ENCODE peak calls at places on chromosomes 1 and 21, in nine cellular contexts. L is adrenal gland; J is CD4-positive, alpha-beta T cell; E is neural crest cell; Z is CD8-positive, alpha-beta T cell; W is heart left ventricle; P is activated gamma-delta T cell; M is fibroblast of mammary gland; O is C1 segment of cervical spinal cord. B is an unnamed sample.

GRCh38 chr21:33135925-33136324 is 66.0 kb downstream of the OLIG1 start:
- DNase-seq in M (no peak), J (no peak), O (peak), L (no peak), P (no peak), W (no peak), E (no peak), Z (no peak), B (no peak)

GRCh38 chr21:45050361-45050785 is 24.0 kb upstream of the ADARB1 start:
- DNase-seq in M (no peak), E (no peak), L (no peak), O (no peak), Z (no peak), J (no peak), W (no peak), P (no peak), B (no peak)

GRCh38 chr1:231359113-231359512 is 21.0 kb downstream of the SPRTN start:
- DNase-seq in J (no peak), O (no peak), W (peak), E (no peak), M (peak), Z (no peak), L (peak), P (no peak), B (no peak)

GRCh38 chr1:95451054-95451453 is 217.0 kb downstream of the RWDD3 start:
- DNase-seq in W (no peak), J (no peak), O (no peak), Z (no peak), P (no peak), L (no peak), M (no peak), E (no peak), B (no peak)

GRCh38 chr21:44552681-44553080 is 1.4 kb upstream of the KRTAP10-2 start:
- DNase-seq in J (no peak), W (no peak), M (no peak), L (no peak), P (no peak), E (no peak), Z (no peak), O (no peak), B (no peak)

GRCh38 chr1:231774719-231775322 is 148.2 kb downstream of the DISC1 start:
- DNase-seq in O (no peak), W (no peak), Z (no peak), P (no peak), M (no peak), L (no peak), J (no peak), E (no peak), B (no peak)

GRCh38 chr1:192709544-192709943 is 73.6 kb downstream of the RGS13 start:
- DNase-seq in Z (no peak), W (no peak), M (no peak), P (no peak), L (peak), E (peak), O (no peak), J (no peak), B (no peak)

GRCh38 chr1:164725401-164725800 is 166.4 kb downstream of the PBX1 start:
- DNase-seq in O (no peak), J (no peak), P (no peak), Z (no peak), L (peak), E (no peak), M (peak), W (peak), B (no peak)

GRCh38 chr1:224333309-224333926 is 3.4 kb upstream of the NVL start:
- DNase-seq in P (no peak), O (peak), Z (no peak), M (peak), J (no peak), L (no peak), W (no peak), E (no peak), B (peak)

B was measured in GDM1.